ENCODE peak calls at places on chromosomes 4 and X, in eight cellular contexts. X is hepatocyte, I is neural progenitor cell, F is PC-3, O is GM23338, C is OCI-LY7, B is HCT116, S is SK-N-SH. P is an unnamed sample.

GRCh38 chr4:7016086-7016485 is 27.1 kb upstream of the TADA2B start:
- DNase-seq in X (no peak), I (no peak), F (no peak), O (no peak), C (no peak), B (no peak), S (no peak), P (no peak)

GRCh38 chr4:65983062-65983461 is 312.8 kb upstream of the EPHA5 start:
- DNase-seq in X (no peak), I (no peak), F (no peak), O (no peak), C (no peak), B (no peak), S (no peak), P (no peak)

GRCh38 chrX:1421433-1422134 is 29.7 kb upstream of the SLC25A6 start:
- DNase-seq in X (no peak), I (no peak), F (no peak), O (no peak), C (no peak), B (no peak), S (no peak), P (no peak)

GRCh38 chrX:108165349-108166111 is 74.0 kb downstream of the ATG4A start:
- DNase-seq in X (peak; percentile 52), I (peak; percentile 60), F (peak; percentile 55), O (peak; percentile 66), C (no peak), B (peak; percentile 15), S (peak; percentile 19), P (no peak)

GRCh38 chr4:151129801-151130200 is 30.4 kb downstream of the RPS3A start:
- DNase-seq in X (no peak), I (peak; percentile 18), F (no peak), O (no peak), C (no peak), B (no peak), S (no peak), P (no peak)

GRCh38 chrX:117969337-117969736 is 147.3 kb downstream of the KLHL13 start:
- DNase-seq in X (no peak), I (no peak), F (peak; percentile 20), O (no peak), C (no peak), B (no peak), S (no peak), P (no peak)

GRCh38 chr4:38510201-38510600 is 153.8 kb upstream of the KLF3 start:
- DNase-seq in X (no peak), I (no peak), F (no peak), O (no peak), C (no peak), B (no peak), S (no peak), P (no peak)

GRCh38 chr4:55409468-55410171 is 13.9 kb downstream of the TMEM165 start:
- DNase-seq in X (no peak), I (peak; percentile 62), F (no peak), O (peak; percentile 55), C (peak; percentile 52), B (no peak), S (no peak), P (no peak)

GRCh38 chrX:139200346-139200745 is 330.2 kb upstream of the F9 start:
- DNase-seq in X (no peak), I (peak; percentile 52), F (no peak), O (no peak), C (no peak), B (no peak), S (no peak), P (no peak)

GRCh38 chrX:43974076-43974475 is 886 bp upstream of the NDP start:
- DNase-seq in X (no peak), I (no peak), F (peak; percentile 63), O (no peak), C (no peak), B (no peak), S (no peak), P (no peak)

GRCh38 chr4:104772849-104773248 is 278.2 kb upstream of the CXXC4 start:
- DNase-seq in X (no peak), I (no peak), F (peak; percentile 2), O (no peak), C (no peak), B (no peak), S (no peak), P (peak; percentile 31)

GRCh38 chrX:65528705-65529340 is 5.8 kb downstream of the LAS1L start:
- DNase-seq in X (peak; percentile 48), I (peak; percentile 50), F (peak; percentile 61), O (peak; percentile 64), C (peak; percentile 42), B (no peak), S (peak; percentile 74), P (peak; percentile 55)

GRCh38 chrX:69021561-69021960 is 143.7 kb downstream of the PJA1 start:
- DNase-seq in X (no peak), I (no peak), F (no peak), O (no peak), C (no peak), B (no peak), S (no peak), P (no peak)

GRCh38 chrX:105698386-105698785 is 124.0 kb upstream of the NRK start:
- DNase-seq in X (no peak), I (no peak), F (peak; percentile 21), O (no peak), C (no peak), B (no peak), S (no peak), P (no peak)

GRCh38 chrX:148043456-148043855 is 62.3 kb downstream of the FMR1NB start:
- DNase-seq in X (no peak), I (no peak), F (peak; percentile 1), O (no peak), C (no peak), B (no peak), S (no peak), P (no peak)

GRCh38 chr4:172995161-172995560 is 173.4 kb upstream of the GALNT7 start:
- DNase-seq in X (no peak), I (no peak), F (no peak), O (no peak), C (no peak), B (no peak), S (no peak), P (no peak)

GRCh38 chrX:1491851-1492349 is 39.2 kb upstream of the ASMTL start:
- DNase-seq in X (no peak), I (peak; percentile 74), F (peak; percentile 22), O (peak; percentile 94), C (peak; percentile 97), B (peak; percentile 66), S (peak; percentile 36), P (peak; percentile 50)

GRCh38 chr4:189613202-189613601 is 327.5 kb upstream of the FRG1 start:
- DNase-seq in X (peak; percentile 16), I (no peak), F (no peak), O (no peak), C (no peak), B (no peak), S (no peak), P (no peak)

GRCh38 chrX:372856-373640 is 13.7 kb downstream of the PPP2R3B start:
- DNase-seq in X (no peak), I (peak; percentile 24), F (no peak), O (no peak), C (peak; percentile 14), B (no peak), S (no peak), P (no peak)

GRCh38 chr4:8403981-8404380 is 36.5 kb downstream of the ACOX3 start:
- DNase-seq in X (no peak), I (no peak), F (no peak), O (no peak), C (no peak), B (no peak), S (peak; percentile 73), P (no peak)

GRCh38 chr4:3484057-3484973 is 21.2 kb downstream of the DOK7 start:
- DNase-seq in X (peak; percentile 52), I (no peak), F (peak; percentile 70), O (no peak), C (no peak), B (peak; percentile 7), S (peak; percentile 70), P (no peak)

GRCh38 chr4:52915730-52916129 is 53.6 kb downstream of the RASL11B start:
- DNase-seq in X (no peak), I (no peak), F (no peak), O (no peak), C (no peak), B (no peak), S (no peak), P (no peak)
- TF ChIP-seq CTCF in X (no peak), I (no peak), F (no peak), O (no peak), C (no peak), B (no peak), S (no peak), P (no peak)

GRCh38 chr4:141497627-141498026 is 138.8 kb upstream of the IL15 start:
- DNase-seq in X (no peak), I (no peak), F (peak; percentile 87), O (no peak), C (no peak), B (no peak), S (no peak), P (no peak)
- TF ChIP-seq EZH2phosphoT487 in X (no peak), I (no peak), F (no peak), O (no peak), C (no peak), B (no peak), S (no peak), P (no peak)

DNA sequence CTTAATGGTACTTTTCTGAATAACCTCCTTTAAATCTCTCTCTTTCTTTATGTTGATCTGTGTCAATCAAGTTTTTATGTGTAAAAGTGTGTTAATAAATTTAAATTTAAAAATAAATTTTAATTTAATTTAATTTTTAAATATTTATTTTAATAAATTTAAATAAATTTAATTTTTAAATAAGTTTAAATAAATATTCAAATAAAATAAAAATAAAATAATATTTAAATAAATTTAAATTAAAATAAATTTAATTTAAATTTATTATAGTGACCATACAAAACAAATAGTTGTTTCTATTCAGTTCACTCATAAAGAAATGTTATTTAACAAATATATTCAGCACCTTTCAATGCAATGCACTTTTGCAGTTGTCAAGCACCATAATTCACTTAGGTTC is 146.9 kb downstream of the GRID2 start:
- DNase-seq in X (no peak), I (no peak), F (no peak), O (no peak), C (no peak), B (no peak), S (no peak), P (no peak)
- H3K4me1 ChIP-seq in X (no peaks in the 10 kb centered on the region), I (no peaks in the 10 kb centered on the region), F (no peaks in the 10 kb centered on the region), O (peaks cover 83% of the 10 kb centered on the region), C (no peaks in the 10 kb centered on the region), B (no peaks in the 10 kb centered on the region), S (no peaks in the 10 kb centered on the region), P (no peaks in the 10 kb centered on the region)

GRCh38 chr4:76108467-76109181 is 34.1 kb downstream of the ART3 start:
- DNase-seq in X (no peak), I (peak; percentile 6), F (peak; percentile 27), O (peak; percentile 46), C (peak; percentile 35), B (no peak), S (peak; percentile 10), P (peak; percentile 27)
- TF ChIP-seq CTCF in X (no peak), I (peak; percentile 39), F (peak; percentile 24), O (peak; percentile 55), C (peak; percentile 73), B (peak; percentile 11), S (no peak), P (peak; percentile 30)

DNA sequence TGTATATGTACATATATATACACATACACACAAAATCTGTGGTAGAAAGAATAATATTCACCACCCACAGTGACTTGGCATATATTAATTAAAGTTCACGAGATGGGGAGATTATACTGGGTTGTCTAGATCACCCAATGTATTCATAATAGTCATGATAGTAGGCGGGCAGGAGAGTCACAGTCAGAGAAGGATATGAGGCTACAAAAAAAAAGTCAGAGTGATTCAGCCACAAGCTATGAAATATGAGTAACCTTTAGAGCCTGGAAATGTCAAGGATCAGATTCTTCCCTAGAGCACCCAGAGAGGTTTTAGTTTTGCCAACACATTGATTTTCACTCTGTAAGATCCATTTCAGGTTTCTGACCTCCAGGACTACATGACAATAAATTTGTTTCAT is 501.9 kb downstream of the GABRG1 start:
- DNase-seq in X (peak; percentile 11), I (no peak), F (peak; percentile 52), O (no peak), C (no peak), B (no peak), S (no peak), P (no peak)
- TF ChIP-seq EZH2phosphoT487 in X (no peak), I (no peak), F (no peak), O (no peak), C (no peak), B (no peak), S (no peak), P (no peak)